ENCODE peak calls at places on chromosomes 11 and 22, in six cellular contexts. B is tibial artery, E is epithelial cell of esophagus, I is PC-3, A is right atrium auricular region, F is pancreas. U is an unnamed sample.

GRCh38 chr11:64084962-64085710 is 49.4 kb downstream of the FLRT1 start:
- DNase-seq in A (no peak), I (no peak), F (peak; percentile 81), E (no peak), B (no peak), U (no peak)

GRCh38 chr11:70323811-70324210 is 53.3 kb downstream of the PPFIA1 start:
- DNase-seq in I (no peak), A (no peak), E (peak; percentile 34), B (no peak), F (no peak), U (no peak)

GRCh38 chr11:77422690-77423089 is 51.2 kb downstream of the PAK1 start:
- DNase-seq in I (no peak), A (no peak), B (no peak), F (no peak), E (no peak), U (no peak)

GRCh38 chr22:45064313-45065268 is 54.8 kb upstream of the PHF21B start:
- DNase-seq in A (no peak), B (no peak), E (peak; percentile 69), I (peak; percentile 71), F (no peak), U (no peak)

GRCh38 chr11:36622431-36623136 is 24.5 kb upstream of the RAG2 start:
- DNase-seq in A (no peak), F (no peak), I (peak; percentile 48), B (no peak), E (peak; percentile 55), U (no peak)

GRCh38 chr11:116840746-116841296 is 3.4 kb upstream of the APOA1 start:
- DNase-seq in B (no peak), E (no peak), F (no peak), I (no peak), A (no peak), U (no peak)

GRCh38 chr22:48866906-48867597 is 960.6 kb downstream of the BRD1 start:
- DNase-seq in I (no peak), A (no peak), E (no peak), F (no peak), B (no peak), U (no peak)

GRCh38 chr11:2779981-2780849 is 80.4 kb upstream of the KCNQ1OT1 start:
- DNase-seq in I (no peak), F (peak; percentile 65), A (peak; percentile 50), E (no peak), B (peak; percentile 20), U (peak; percentile 32)

GRCh38 chr11:12693485-12694181 is 19.4 kb downstream of the TEAD1 start:
- DNase-seq in A (peak; percentile 73), B (peak; percentile 64), E (peak; percentile 95), F (no peak), I (peak; percentile 96), U (peak; percentile 62)

GRCh38 chr22:37282385-37282677 is at the start of gene CYTH4:
- DNase-seq in B (peak; percentile 59), E (peak; percentile 72), A (peak; percentile 78), F (no peak), I (peak; percentile 58), U (peak; percentile 75)

GRCh38 chr11:123430736-123431356 is 777 bp downstream of the GRAMD1B start:
- DNase-seq in F (peak; percentile 15), B (peak; percentile 62), I (peak; percentile 72), A (peak; percentile 69), E (peak; percentile 21), U (peak; percentile 84)

GRCh38 chr11:119790476-119790875 is 61.5 kb upstream of the NECTIN1 start:
- DNase-seq in E (no peak), F (no peak), A (no peak), I (no peak), B (no peak), U (no peak)

GRCh38 chr11:68968306-68969255 is 12.2 kb downstream of the MRGPRD start:
- DNase-seq in A (no peak), F (no peak), E (no peak), I (no peak), B (no peak), U (no peak)

GRCh38 chr22:24137595-24137994 is 43.7 kb upstream of the SUSD2 start:
- DNase-seq in F (no peak), E (no peak), A (no peak), B (no peak), I (no peak), U (no peak)

DNA sequence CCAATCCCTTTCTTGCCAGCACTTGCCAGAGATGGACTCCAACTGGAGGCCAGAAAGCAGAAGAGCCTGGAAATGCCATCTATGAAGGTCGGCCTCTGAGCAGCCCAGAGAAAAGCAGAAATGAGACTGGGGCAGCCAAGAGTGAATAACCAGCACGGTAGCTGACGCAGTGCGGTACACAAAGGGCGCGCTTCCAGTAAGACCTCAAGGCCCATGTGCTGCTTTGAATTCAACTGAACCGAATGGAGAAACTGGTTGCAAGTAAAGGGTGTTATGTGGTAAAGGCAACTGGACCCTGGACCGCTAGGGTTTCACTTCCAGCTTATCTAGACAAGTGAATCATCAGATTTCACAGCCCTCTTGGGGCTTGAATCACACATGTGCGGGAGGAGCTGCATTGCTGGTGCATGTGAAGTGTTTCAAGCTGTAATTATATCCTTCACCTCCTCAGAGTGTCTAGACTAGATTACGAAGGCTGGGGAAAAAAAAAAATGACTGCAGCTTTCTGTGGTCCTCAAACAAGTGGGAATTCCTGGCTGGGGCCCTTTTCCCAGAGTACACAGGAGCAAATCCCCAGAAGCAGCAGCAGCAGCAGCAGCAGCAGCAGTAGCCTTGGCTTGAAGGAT is 128.9 kb downstream of the CCDC34 start:
- DNase-seq in A (peak; percentile 84), E (peak; percentile 83), F (no peak), I (peak; percentile 56), B (peak; percentile 71), U (peak; percentile 57)
- TF ChIP-seq CTCF in A (no peak), E (peak; percentile 12), F (no peak), I (no peak), B (no peak), U (no peak)

DNA sequence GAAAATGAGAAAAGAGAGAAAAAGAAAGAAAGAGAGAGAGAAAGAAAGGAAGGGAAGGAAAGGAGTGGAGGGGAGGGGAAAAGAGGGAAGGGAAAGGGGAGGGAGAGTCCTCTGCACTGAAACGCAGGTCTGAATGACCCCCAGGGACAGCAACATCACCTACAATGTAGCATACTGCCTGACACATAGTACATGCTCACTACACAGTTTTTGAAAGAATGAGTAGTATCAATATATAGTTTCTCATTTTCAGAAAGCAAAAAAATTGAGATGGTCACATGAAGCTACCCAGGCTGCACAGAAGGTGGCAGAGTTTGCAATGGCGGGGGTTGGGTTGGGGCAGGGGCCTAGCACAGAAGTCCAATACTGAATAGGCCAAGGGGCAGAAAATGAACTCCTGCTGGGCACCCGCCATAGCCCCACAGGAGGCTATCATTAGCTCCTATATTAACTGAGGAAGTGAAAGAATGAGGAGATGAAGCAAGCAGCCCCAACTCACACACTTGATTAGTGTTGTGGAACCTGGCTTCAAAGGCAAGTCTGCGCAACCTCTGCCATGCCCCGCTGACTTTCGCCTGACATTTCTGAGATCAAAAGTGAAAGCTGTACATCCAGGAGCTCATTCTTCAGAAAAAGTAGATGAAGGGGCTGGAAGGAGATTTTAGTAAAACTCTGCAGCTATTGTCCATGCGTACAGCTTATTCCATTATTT is 241.2 kb upstream of the SYN3 start:
- DNase-seq in E (no peak), I (no peak), A (no peak), B (no peak), F (no peak), U (no peak)
- TF ChIP-seq CTCF in E (no peak), I (no peak), A (no peak), B (no peak), F (no peak), U (no peak)

GRCh38 chr11:41989800-41990380 is 530.4 kb upstream of the LRRC4C start:
- DNase-seq in E (no peak), A (no peak), F (no peak), I (peak; percentile 50), B (no peak), U (no peak)
- TF ChIP-seq CTCF in E (no peak), A (no peak), F (no peak), I (no peak), B (no peak), U (no peak)

DNA sequence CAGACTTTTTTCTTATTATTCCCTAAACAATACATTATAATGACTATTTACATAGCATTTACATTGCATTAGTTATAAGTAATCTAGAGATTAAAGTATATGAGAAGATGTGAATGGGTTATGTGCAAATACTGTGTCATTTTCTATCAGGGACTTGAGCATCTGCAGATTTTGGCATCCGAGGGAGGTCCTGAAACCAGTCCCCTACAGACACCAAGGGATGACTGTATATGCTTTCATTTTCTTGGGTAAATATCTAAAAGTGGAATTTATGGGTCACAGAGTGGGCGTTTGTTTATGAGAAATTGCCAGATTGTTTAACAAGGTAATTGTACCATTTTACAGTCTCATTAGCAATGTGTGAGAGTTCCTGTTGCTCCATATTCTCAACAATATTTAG is 454.5 kb upstream of the API5 start:
- DNase-seq in I (no peak), F (no peak), B (no peak), E (no peak), A (no peak), U (no peak)
- TF ChIP-seq CTCF in I (no peak), F (no peak), B (no peak), E (no peak), A (no peak), U (no peak)

GRCh38 chr11:102534261-102534872 is 3.8 kb upstream of the MMP7 start:
- DNase-seq in B (no peak), F (no peak), A (no peak), E (peak; percentile 20), I (peak; percentile 25), U (no peak)
- TF ChIP-seq CTCF in B (no peak), F (no peak), A (no peak), E (peak; percentile 46), I (peak; percentile 63), U (no peak)

GRCh38 chr11:108025387-108026080 is 16.8 kb downstream of the CUL5 start:
- DNase-seq in B (no peak), E (no peak), I (no peak), F (no peak), A (no peak), U (no peak)

GRCh38 chr11:108032800-108033199 is 24.1 kb downstream of the CUL5 start:
- DNase-seq in F (no peak), B (no peak), A (no peak), E (no peak), I (no peak), U (no peak)

GRCh38 chr11:108027057-108027456 is 18.4 kb downstream of the CUL5 start:
- DNase-seq in F (no peak), I (no peak), A (no peak), E (no peak), B (no peak), U (no peak)
- TF ChIP-seq CTCF in F (no peak), I (peak; percentile 51), A (no peak), E (no peak), B (no peak), U (no peak)

U was measured in mucosa of descending colon.